ENCODE peak calls at places on chromosomes 1 and 21, in eight cellular contexts. F is cardiac muscle cell, I is neural progenitor cell, J is GM23338, B is transverse colon, L is GM10248, U is IMR-90, Q is endothelial cell. M is an unnamed sample.
A peak's percentile ranks its signal among the peaks of the same experiment; 100 is the strongest.

GRCh38 chr21:43812139-43812821 is 22.9 kb downstream of the RRP1 start:
- DNase-seq in I (no peak), F (no peak), Q (no peak), B (peak; percentile 42), L (no peak), U (no peak), J (no peak), M (no peak)

GRCh38 chr1:32948082-32948722 is 16.4 kb downstream of the RNF19B start:
- DNase-seq in I (no peak), L (no peak), F (no peak), U (no peak), J (no peak), Q (no peak), B (no peak), M (no peak)

GRCh38 chr1:12402159-12402673 is 172.4 kb downstream of the VPS13D start:
- DNase-seq in L (no peak), F (no peak), B (no peak), U (no peak), Q (no peak), I (peak; percentile 53), J (no peak), M (no peak)

GRCh38 chr21:26966978-26967913 is at the start of gene ADAMTS5:
- DNase-seq in U (peak; percentile 69), Q (peak; percentile 60), B (peak; percentile 15), F (peak; percentile 58), I (peak; percentile 68), J (peak; percentile 74), L (peak; percentile 10), M (peak; percentile 44)

GRCh38 chr21:41630249-41630648 is 122.3 kb upstream of the TMPRSS2 start:
- DNase-seq in F (no peak), I (no peak), B (peak; percentile 76), J (no peak), Q (no peak), L (no peak), U (peak; percentile 100), M (no peak)

GRCh38 chr21:28181730-28182129 is 810.9 kb downstream of the LTN1 start:
- DNase-seq in J (no peak), B (no peak), F (no peak), U (no peak), L (no peak), Q (no peak), I (no peak), M (no peak)

GRCh38 chr1:211939876-211940468 is 95.4 kb downstream of the INTS7 start:
- DNase-seq in Q (no peak), J (no peak), B (no peak), U (no peak), I (no peak), F (no peak), L (peak; percentile 73), M (no peak)

GRCh38 chr1:76073471-76073870 is 1.1 kb upstream of the ST6GALNAC3 start:
- DNase-seq in B (no peak), Q (no peak), U (peak; percentile 84), I (no peak), J (peak; percentile 44), F (no peak), L (no peak), M (no peak)

GRCh38 chr21:41786521-41786987 is 19.7 kb upstream of the RIPK4 start:
- DNase-seq in I (no peak), L (no peak), J (no peak), B (no peak), Q (no peak), U (peak; percentile 12), F (no peak), M (peak; percentile 20)

GRCh38 chr1:83689900-83690868 is 308.7 kb downstream of the TTLL7 start:
- DNase-seq in L (no peak), F (no peak), U (no peak), Q (no peak), I (no peak), B (no peak), J (no peak), M (no peak)

GRCh38 chr1:223208164-223209075 is 65.4 kb upstream of the TLR5 start:
- DNase-seq in B (no peak), U (no peak), I (no peak), F (no peak), Q (no peak), L (no peak), J (no peak), M (no peak)

GRCh38 chr21:36103434-36103833 is 31.4 kb upstream of the CBR3 start:
- DNase-seq in F (no peak), J (no peak), U (no peak), Q (no peak), L (no peak), B (no peak), I (no peak), M (no peak)

GRCh38 chr1:37149296-37149695 is 115.0 kb upstream of the GRIK3 start:
- DNase-seq in I (no peak), Q (no peak), F (no peak), B (no peak), L (no peak), U (no peak), J (no peak), M (no peak)

GRCh38 chr1:241503444-241503843 is 16.1 kb downstream of the FH start:
- DNase-seq in L (no peak), J (no peak), I (no peak), U (no peak), B (no peak), F (no peak), Q (no peak), M (no peak)

GRCh38 chr21:39885119-39885848 is 18.0 kb downstream of the PCP4 start:
- DNase-seq in I (peak; percentile 47), L (no peak), F (peak; percentile 27), Q (no peak), J (no peak), U (no peak), B (peak; percentile 24), M (no peak)

GRCh38 chr1:36087233-36088123 is 1.2 kb upstream of the ADPRS start:
- DNase-seq in U (no peak), L (no peak), I (no peak), B (no peak), Q (no peak), J (no peak), F (no peak), M (no peak)

GRCh38 chr21:41641821-41642368 is 125.0 kb downstream of the RIPK4 start:
- DNase-seq in F (no peak), B (no peak), U (peak; percentile 94), J (no peak), L (no peak), Q (no peak), I (peak; percentile 24), M (no peak)

GRCh38 chr1:156006666-156007376 is 13.9 kb downstream of the SSR2 start:
- DNase-seq in Q (no peak), B (no peak), U (no peak), F (peak; percentile 55), L (no peak), J (peak; percentile 49), I (no peak), M (no peak)

GRCh38 chr1:167168424-167168823 is 52.3 kb upstream of the POU2F1 start:
- DNase-seq in L (no peak), U (no peak), Q (no peak), F (no peak), I (no peak), B (no peak), J (no peak), M (no peak)

GRCh38 chr1:1361233-1361981 is 3.1 kb upstream of the MXRA8 start:
- DNase-seq in J (no peak), B (no peak), F (no peak), U (no peak), Q (no peak), L (no peak), I (no peak), M (no peak)

GRCh38 chr1:28329395-28330153 is 734 bp downstream of the MED18 start:
- DNase-seq in F (peak; percentile 14), Q (peak; percentile 26), B (peak; percentile 31), J (peak; percentile 76), U (peak; percentile 21), L (no peak), I (peak; percentile 60), M (peak; percentile 48)

GRCh38 chr1:236685917-236686814 is at the start of gene ACTN2:
- DNase-seq in J (peak; percentile 85), L (peak; percentile 66), B (peak; percentile 40), Q (peak; percentile 41), U (no peak), I (peak; percentile 85), F (peak; percentile 90), M (no peak)
- TF ChIP-seq CTCF in J (no peak), L (no peak), B (no peak), Q (no peak), U (no peak), I (no peak), F (no peak), M (no peak)

GRCh38 chr1:93349231-93350135 is 3.8 kb downstream of the DR1 start:
- DNase-seq in B (no peak), U (no peak), Q (no peak), F (no peak), L (no peak), I (no peak), J (no peak), M (no peak)

GRCh38 chr1:93350322-93350721 is 4.6 kb downstream of the DR1 start:
- DNase-seq in L (no peak), U (no peak), Q (no peak), B (no peak), F (no peak), J (no peak), I (no peak), M (no peak)

GRCh38 chr1:93352376-93352775 is 6.7 kb downstream of the DR1 start:
- DNase-seq in Q (no peak), F (no peak), B (no peak), J (no peak), U (no peak), L (no peak), I (no peak), M (no peak)

GRCh38 chr1:93353286-93353685 is 7.6 kb downstream of the DR1 start:
- DNase-seq in J (no peak), I (no peak), Q (no peak), B (no peak), U (no peak), F (no peak), L (no peak), M (no peak)

DNA sequence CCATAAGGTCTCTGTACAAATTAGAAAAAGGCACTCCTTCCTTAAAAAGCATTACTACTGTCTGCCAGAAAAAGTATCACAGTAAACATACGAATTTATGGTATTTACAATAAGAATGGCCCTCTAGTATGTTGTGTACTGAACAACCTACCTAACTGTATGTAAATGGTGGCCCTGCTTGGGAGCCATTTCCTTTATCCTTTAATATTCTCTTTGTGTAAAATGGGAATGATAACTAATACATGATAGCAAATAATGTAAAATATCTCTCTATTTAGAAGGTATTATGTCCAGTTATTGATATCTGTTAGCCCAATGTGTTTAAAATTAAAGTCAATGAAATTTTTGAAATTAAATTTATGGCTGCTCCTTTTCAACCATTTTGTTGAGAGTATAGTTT is 5.2 kb downstream of the DR1 start:
- DNase-seq in J (no peak), Q (no peak), I (no peak), U (no peak), F (no peak), L (no peak), B (no peak), M (no peak)
- TF ChIP-seq CTCF in J (no peak), Q (no peak), I (no peak), U (no peak), F (no peak), L (no peak), B (no peak), M (no peak)

GRCh38 chr1:23810818-23811420 is 10.4 kb upstream of the GALE start:
- DNase-seq in I (peak; percentile 77), U (peak; percentile 16), L (peak; percentile 75), F (peak; percentile 41), Q (peak; percentile 71), B (peak; percentile 85), J (peak; percentile 86), M (peak; percentile 78)
- TF ChIP-seq CTCF in I (peak; percentile 77), U (peak; percentile 55), L (peak; percentile 76), F (peak; percentile 54), Q (peak; percentile 65), B (peak; percentile 89), J (peak; percentile 85), M (peak; percentile 97)

GRCh38 chr1:160399544-160400283 is 650 bp upstream of the VANGL2 start:
- DNase-seq in J (peak; percentile 80), L (no peak), Q (no peak), U (no peak), B (no peak), F (no peak), I (peak; percentile 76), M (no peak)
- TF ChIP-seq CTCF in J (peak; percentile 11), L (no peak), Q (peak; percentile 52), U (no peak), B (peak; percentile 22), F (no peak), I (peak; percentile 14), M (no peak)